ENCODE peak calls at places on chromosomes 1 and 21, in seven cellular contexts. Z is dermis microvascular lymphatic vessel endothelial cell; F is activated naive CD4-positive, alpha-beta T cell; E is choroid plexus epithelial cell; I is fibroblast of lung; G is T-helper 17 cell; V is nucleus accumbens. A is an unnamed sample.

GRCh38 chr1:12056331-12056841 is 6.7 kb upstream of the TNFRSF8 start:
- DNase-seq in Z (no peak), F (no peak), E (no peak), I (peak; percentile 37), G (no peak), V (no peak), A (no peak)

GRCh38 chr21:42466700-42467612 is 29.1 kb downstream of the RSPH1 start:
- DNase-seq in Z (no peak), F (no peak), E (peak; percentile 38), I (peak; percentile 52), G (no peak), V (no peak), A (no peak)

GRCh38 chr1:155018617-155019348 is 14.8 kb downstream of the DCST2 start:
- DNase-seq in Z (no peak), F (no peak), E (no peak), I (no peak), G (no peak), V (no peak), A (no peak)

GRCh38 chr1:209589440-209589839 is 5.9 kb downstream of the CAMK1G start:
- DNase-seq in Z (no peak), F (no peak), E (no peak), I (no peak), G (no peak), V (no peak), A (no peak)

GRCh38 chr1:150683914-150684313 is 13.0 kb downstream of the GOLPH3L start:
- DNase-seq in Z (no peak), F (no peak), E (no peak), I (no peak), G (no peak), V (no peak), A (no peak)

GRCh38 chr1:219432966-219433365 is 179.9 kb downstream of the ZC3H11B start:
- DNase-seq in Z (no peak), F (no peak), E (peak; percentile 14), I (peak; percentile 66), G (no peak), V (no peak), A (no peak)

GRCh38 chr1:233326319-233326994 is 1.1 kb upstream of the MAP3K21 start:
- DNase-seq in Z (peak; percentile 1), F (no peak), E (no peak), I (no peak), G (no peak), V (no peak), A (no peak)

GRCh38 chr1:186680031-186681012 is at the start of gene PTGS2:
- DNase-seq in Z (peak; percentile 95), F (no peak), E (peak; percentile 98), I (peak; percentile 94), G (no peak), V (peak; percentile 41), A (peak; percentile 60)

GRCh38 chr1:109185357-109185756 is 28.4 kb upstream of the SARS1 start:
- DNase-seq in Z (no peak), F (no peak), E (no peak), I (peak; percentile 31), G (no peak), V (no peak), A (no peak)

GRCh38 chr1:183932412-183932811 is 105.1 kb downstream of the COLGALT2 start:
- DNase-seq in Z (peak; percentile 16), F (no peak), E (peak; percentile 93), I (peak; percentile 93), G (no peak), V (peak; percentile 71), A (no peak)

GRCh38 chr1:232805269-232806070 is at the start of gene MAP10:
- DNase-seq in Z (peak; percentile 62), F (peak; percentile 47), E (peak; percentile 86), I (peak; percentile 76), G (peak; percentile 59), V (peak; percentile 5), A (peak; percentile 33)

GRCh38 chr1:203338335-203339036 is 12.4 kb downstream of the FMOD start:
- DNase-seq in Z (peak; percentile 75), F (peak; percentile 34), E (peak; percentile 79), I (peak; percentile 45), G (peak; percentile 41), V (peak; percentile 17), A (no peak)

GRCh38 chr1:42319871-42320484 is 15.1 kb downstream of the FOXJ3 start:
- DNase-seq in Z (peak; percentile 55), F (peak; percentile 22), E (no peak), I (no peak), G (no peak), V (no peak), A (no peak)

GRCh38 chr1:17540255-17541001 is 930 bp downstream of the ARHGEF10L start:
- DNase-seq in Z (no peak), F (no peak), E (no peak), I (peak; percentile 50), G (no peak), V (no peak), A (no peak)

GRCh38 chr1:150516616-150517015 is 1.1 kb downstream of the FALEC start:
- DNase-seq in Z (no peak), F (no peak), E (peak; percentile 72), I (peak; percentile 26), G (no peak), V (no peak), A (no peak)

GRCh38 chr1:208951908-208952307 is 631.6 kb upstream of the CAMK1G start:
- DNase-seq in Z (peak; percentile 95), F (no peak), E (no peak), I (no peak), G (no peak), V (no peak), A (no peak)

GRCh38 chr1:211469938-211470529 is 21.9 kb downstream of the RD3 start:
- DNase-seq in Z (peak; percentile 80), F (peak; percentile 20), E (peak; percentile 81), I (peak; percentile 60), G (peak; percentile 18), V (no peak), A (peak; percentile 83)

GRCh38 chr21:27646691-27647090 is 679.8 kb upstream of the ADAMTS5 start:
- DNase-seq in Z (no peak), F (no peak), E (no peak), I (no peak), G (no peak), V (no peak), A (no peak)

GRCh38 chr1:99279525-99279924 is 15.2 kb downstream of the PLPPR4 start:
- DNase-seq in Z (no peak), F (no peak), E (no peak), I (no peak), G (no peak), V (no peak), A (no peak)

GRCh38 chr1:109530457-109531204 is 9.0 kb upstream of the GPR61 start:
- DNase-seq in Z (no peak), F (no peak), E (no peak), I (no peak), G (no peak), V (peak; percentile 21), A (no peak)

GRCh38 chr1:170253180-170253579 is 107.4 kb downstream of the NTMT2 start:
- DNase-seq in Z (no peak), F (no peak), E (no peak), I (no peak), G (no peak), V (no peak), A (no peak)

GRCh38 chr1:113534130-113534817 is 144.0 kb downstream of the MAGI3 start:
- DNase-seq in Z (no peak), F (no peak), E (peak; percentile 52), I (peak; percentile 95), G (no peak), V (no peak), A (no peak)

GRCh38 chr1:218748071-218748470 is 402.9 kb downstream of the TGFB2 start:
- DNase-seq in Z (no peak), F (no peak), E (no peak), I (peak; percentile 82), G (no peak), V (no peak), A (no peak)

GRCh38 chr1:109802901-109803561 is 39.3 kb upstream of the EPS8L3 start:
- DNase-seq in Z (peak; percentile 29), F (no peak), E (no peak), I (no peak), G (no peak), V (no peak), A (no peak)

GRCh38 chr1:240611619-240612490 is at the start of gene GREM2:
- DNase-seq in Z (peak; percentile 14), F (no peak), E (peak; percentile 64), I (peak; percentile 97), G (peak; percentile 39), V (no peak), A (no peak)

A was measured in NCI-H2081 treated with DMSO at 0.1 percent for 48 hours.